ENCODE peak calls at places on chromosome 1, in ten cellular contexts. One of them, this sample, is unnamed.

GRCh38 chr1:201420608-201421002 is 925 bp downstream of the TNNI1 start:
- DNase-seq in bronchial epithelial cell: no peak
- DNase-seq in activated naive CD4-positive, alpha-beta T cell treated with anti-CD3 and anti-CD28 coated beads, Interleukin-2, amount 50 U/mL, for 16 hours: no peak
- DNase-seq in lung: no peak
- DNase-seq in HAP-1: no peak
- DNase-seq in H1: no peak
- DNase-seq in WTC11: no peak
- DNase-seq in posterior cingulate gyrus: no peak
- DNase-seq in M059J: no peak
- DNase-seq in upper lobe of right lung: peak; percentile 42
- DNase-seq in this sample: no peak

GRCh38 chr1:85463666-85464496 is 1.1 kb downstream of the DDAH1 start:
- DNase-seq in bronchial epithelial cell: no peak
- DNase-seq in activated naive CD4-positive, alpha-beta T cell treated with anti-CD3 and anti-CD28 coated beads, Interleukin-2, amount 50 U/mL, for 16 hours: no peak
- DNase-seq in lung: no peak
- DNase-seq in HAP-1: no peak
- DNase-seq in H1: no peak
- DNase-seq in WTC11: no peak
- DNase-seq in posterior cingulate gyrus: no peak
- DNase-seq in M059J: peak; percentile 67
- DNase-seq in upper lobe of right lung: no peak
- DNase-seq in this sample: peak; percentile 50

GRCh38 chr1:975896-976683 is 5.8 kb downstream of the PERM1 start:
- DNase-seq in bronchial epithelial cell: peak; percentile 61
- DNase-seq in activated naive CD4-positive, alpha-beta T cell treated with anti-CD3 and anti-CD28 coated beads, Interleukin-2, amount 50 U/mL, for 16 hours: peak; percentile 56
- DNase-seq in lung: no peak
- DNase-seq in HAP-1: peak; percentile 82
- DNase-seq in H1: peak; percentile 85
- DNase-seq in WTC11: peak; percentile 74
- DNase-seq in posterior cingulate gyrus: peak; percentile 46
- DNase-seq in M059J: peak; percentile 85
- DNase-seq in upper lobe of right lung: peak; percentile 84
- DNase-seq in this sample: peak; percentile 75

GRCh38 chr1:67850611-67851075 is 17.4 kb upstream of the GNG12 start:
- DNase-seq in bronchial epithelial cell: peak; percentile 94
- DNase-seq in activated naive CD4-positive, alpha-beta T cell treated with anti-CD3 and anti-CD28 coated beads, Interleukin-2, amount 50 U/mL, for 16 hours: no peak
- DNase-seq in lung: peak; percentile 75
- DNase-seq in HAP-1: peak; percentile 35
- DNase-seq in H1: no peak
- DNase-seq in WTC11: no peak
- DNase-seq in posterior cingulate gyrus: peak; percentile 49
- DNase-seq in M059J: peak; percentile 96
- DNase-seq in upper lobe of right lung: peak; percentile 81
- DNase-seq in this sample: peak; percentile 85

GRCh38 chr1:152869808-152870419 is 8.2 kb upstream of the SMCP start:
- DNase-seq in bronchial epithelial cell: peak; percentile 66
- DNase-seq in activated naive CD4-positive, alpha-beta T cell treated with anti-CD3 and anti-CD28 coated beads, Interleukin-2, amount 50 U/mL, for 16 hours: peak; percentile 48
- DNase-seq in lung: peak; percentile 67
- DNase-seq in HAP-1: peak; percentile 80
- DNase-seq in H1: peak; percentile 80
- DNase-seq in WTC11: peak; percentile 26
- DNase-seq in posterior cingulate gyrus: peak; percentile 68
- DNase-seq in M059J: peak; percentile 66
- DNase-seq in upper lobe of right lung: no peak
- DNase-seq in this sample: peak; percentile 65

GRCh38 chr1:104402178-104402577 is 652.5 kb downstream of the AMY1C start:
- DNase-seq in bronchial epithelial cell: no peak
- DNase-seq in activated naive CD4-positive, alpha-beta T cell treated with anti-CD3 and anti-CD28 coated beads, Interleukin-2, amount 50 U/mL, for 16 hours: no peak
- DNase-seq in lung: no peak
- DNase-seq in HAP-1: peak; percentile 10
- DNase-seq in H1: no peak
- DNase-seq in WTC11: no peak
- DNase-seq in posterior cingulate gyrus: no peak
- DNase-seq in M059J: no peak
- DNase-seq in upper lobe of right lung: no peak
- DNase-seq in this sample: peak; percentile 94

GRCh38 chr1:89939059-89939570 is 55.8 kb upstream of the ZNF326 start:
- DNase-seq in bronchial epithelial cell: no peak
- DNase-seq in activated naive CD4-positive, alpha-beta T cell treated with anti-CD3 and anti-CD28 coated beads, Interleukin-2, amount 50 U/mL, for 16 hours: no peak
- DNase-seq in lung: no peak
- DNase-seq in HAP-1: peak; percentile 75
- DNase-seq in H1: no peak
- DNase-seq in WTC11: no peak
- DNase-seq in posterior cingulate gyrus: peak; percentile 60
- DNase-seq in M059J: no peak
- DNase-seq in upper lobe of right lung: no peak
- DNase-seq in this sample: no peak

GRCh38 chr1:172351761-172352161 is 68.7 kb upstream of the C1orf105 start:
- DNase-seq in bronchial epithelial cell: no peak
- DNase-seq in activated naive CD4-positive, alpha-beta T cell treated with anti-CD3 and anti-CD28 coated beads, Interleukin-2, amount 50 U/mL, for 16 hours: no peak
- DNase-seq in lung: no peak
- DNase-seq in HAP-1: no peak
- DNase-seq in H1: no peak
- DNase-seq in WTC11: no peak
- DNase-seq in posterior cingulate gyrus: no peak
- DNase-seq in M059J: peak; percentile 68
- DNase-seq in upper lobe of right lung: no peak
- DNase-seq in this sample: no peak

GRCh38 chr1:110545492-110545891 is 26.5 kb upstream of the KCNA10 start:
- DNase-seq in bronchial epithelial cell: no peak
- DNase-seq in activated naive CD4-positive, alpha-beta T cell treated with anti-CD3 and anti-CD28 coated beads, Interleukin-2, amount 50 U/mL, for 16 hours: no peak
- DNase-seq in lung: no peak
- DNase-seq in HAP-1: no peak
- DNase-seq in H1: no peak
- DNase-seq in WTC11: no peak
- DNase-seq in posterior cingulate gyrus: no peak
- DNase-seq in M059J: no peak
- DNase-seq in upper lobe of right lung: no peak
- DNase-seq in this sample: no peak

This sample was measured in NCI-H69.